ENCODE peak calls at places on chromosomes 12 and 14, in eight cellular contexts. One of them, this sample, is unnamed.
A peak's percentile ranks its signal among the peaks of the same experiment; 100 is the strongest.

GRCh38 chr12:6821674-6822433 is at the start of gene GPR162:
- DNase-seq in uterus: peak; percentile 60
- DNase-seq in epithelial cell of esophagus: peak; percentile 34
- DNase-seq in esophagus squamous epithelium: no peak
- DNase-seq in adrenal gland: no peak
- DNase-seq in IMR-90: peak; percentile 48
- DNase-seq in cardiac muscle cell: peak; percentile 86
- DNase-seq in H9: peak; percentile 91
- DNase-seq in this sample: no peak

GRCh38 chr14:95123895-95124579 is 33.3 kb downstream of the DICER1 start:
- DNase-seq in uterus: no peak
- DNase-seq in epithelial cell of esophagus: no peak
- DNase-seq in esophagus squamous epithelium: no peak
- DNase-seq in adrenal gland: no peak
- DNase-seq in IMR-90: no peak
- DNase-seq in cardiac muscle cell: no peak
- DNase-seq in H9: no peak
- DNase-seq in this sample: no peak

GRCh38 chr14:102485693-102486512 is 23.7 kb downstream of the ANKRD9 start:
- DNase-seq in uterus: no peak
- DNase-seq in epithelial cell of esophagus: no peak
- DNase-seq in esophagus squamous epithelium: no peak
- DNase-seq in adrenal gland: no peak
- DNase-seq in IMR-90: no peak
- DNase-seq in cardiac muscle cell: no peak
- DNase-seq in H9: no peak
- DNase-seq in this sample: no peak

GRCh38 chr12:57237952-57238853 is 8.7 kb downstream of the SHMT2 start:
- DNase-seq in uterus: peak; percentile 24
- DNase-seq in epithelial cell of esophagus: no peak
- DNase-seq in esophagus squamous epithelium: no peak
- DNase-seq in adrenal gland: no peak
- DNase-seq in IMR-90: no peak
- DNase-seq in cardiac muscle cell: no peak
- DNase-seq in H9: peak; percentile 71
- DNase-seq in this sample: no peak

GRCh38 chr12:21615441-21615840 is 10.8 kb upstream of the GYS2 start:
- DNase-seq in uterus: no peak
- DNase-seq in epithelial cell of esophagus: peak; percentile 10
- DNase-seq in esophagus squamous epithelium: no peak
- DNase-seq in adrenal gland: no peak
- DNase-seq in IMR-90: no peak
- DNase-seq in cardiac muscle cell: no peak
- DNase-seq in H9: no peak
- DNase-seq in this sample: no peak

GRCh38 chr14:69287096-69287991 is 27.4 kb downstream of the GALNT16 start:
- DNase-seq in uterus: no peak
- DNase-seq in epithelial cell of esophagus: no peak
- DNase-seq in esophagus squamous epithelium: no peak
- DNase-seq in adrenal gland: peak; percentile 37
- DNase-seq in IMR-90: no peak
- DNase-seq in cardiac muscle cell: no peak
- DNase-seq in H9: peak; percentile 46
- DNase-seq in this sample: no peak

GRCh38 chr12:47085815-47086252 is 6.1 kb upstream of the AMIGO2 start:
- DNase-seq in uterus: no peak
- DNase-seq in epithelial cell of esophagus: peak; percentile 73
- DNase-seq in esophagus squamous epithelium: no peak
- DNase-seq in adrenal gland: no peak
- DNase-seq in IMR-90: peak; percentile 77
- DNase-seq in cardiac muscle cell: no peak
- DNase-seq in H9: peak; percentile 51
- DNase-seq in this sample: no peak

GRCh38 chr12:104738371-104738710 is 219.7 kb downstream of the SLC41A2 start:
- DNase-seq in uterus: no peak
- DNase-seq in epithelial cell of esophagus: peak; percentile 92
- DNase-seq in esophagus squamous epithelium: no peak
- DNase-seq in adrenal gland: no peak
- DNase-seq in IMR-90: no peak
- DNase-seq in cardiac muscle cell: no peak
- DNase-seq in H9: no peak
- DNase-seq in this sample: no peak

GRCh38 chr12:44126811-44127210 is 290.9 kb downstream of the TMEM117 start:
- DNase-seq in uterus: no peak
- DNase-seq in epithelial cell of esophagus: no peak
- DNase-seq in esophagus squamous epithelium: no peak
- DNase-seq in adrenal gland: no peak
- DNase-seq in IMR-90: no peak
- DNase-seq in cardiac muscle cell: no peak
- DNase-seq in H9: no peak
- DNase-seq in this sample: no peak

GRCh38 chr14:103516426-103517171 is 6.0 kb downstream of the CKB start:
- DNase-seq in uterus: no peak
- DNase-seq in epithelial cell of esophagus: no peak
- DNase-seq in esophagus squamous epithelium: no peak
- DNase-seq in adrenal gland: no peak
- DNase-seq in IMR-90: no peak
- DNase-seq in cardiac muscle cell: peak; percentile 59
- DNase-seq in H9: no peak
- DNase-seq in this sample: no peak

GRCh38 chr14:76591270-76591669 is 170.0 kb upstream of the VASH1 start:
- DNase-seq in uterus: no peak
- DNase-seq in epithelial cell of esophagus: no peak
- DNase-seq in esophagus squamous epithelium: no peak
- DNase-seq in adrenal gland: no peak
- DNase-seq in IMR-90: no peak
- DNase-seq in cardiac muscle cell: no peak
- DNase-seq in H9: no peak
- DNase-seq in this sample: no peak

GRCh38 chr12:83641789-83642188 is 955.1 kb downstream of the TMTC2 start:
- DNase-seq in uterus: no peak
- DNase-seq in epithelial cell of esophagus: no peak
- DNase-seq in esophagus squamous epithelium: no peak
- DNase-seq in adrenal gland: no peak
- DNase-seq in IMR-90: no peak
- DNase-seq in cardiac muscle cell: no peak
- DNase-seq in H9: no peak
- DNase-seq in this sample: no peak

GRCh38 chr12:76878045-76878898 is 547 bp downstream of the CSRP2 start:
- DNase-seq in uterus: peak; percentile 27
- DNase-seq in epithelial cell of esophagus: peak; percentile 61
- DNase-seq in esophagus squamous epithelium: no peak
- DNase-seq in adrenal gland: no peak
- DNase-seq in IMR-90: no peak
- DNase-seq in cardiac muscle cell: peak; percentile 60
- DNase-seq in H9: peak; percentile 78
- DNase-seq in this sample: no peak

GRCh38 chr12:68739891-68740290 is 6.1 kb upstream of the SLC35E3 start:
- DNase-seq in uterus: no peak
- DNase-seq in epithelial cell of esophagus: no peak
- DNase-seq in esophagus squamous epithelium: no peak
- DNase-seq in adrenal gland: no peak
- DNase-seq in IMR-90: no peak
- DNase-seq in cardiac muscle cell: no peak
- DNase-seq in H9: no peak
- DNase-seq in this sample: no peak

GRCh38 chr14:53964249-53964648 is 7.6 kb upstream of the BMP4 start:
- DNase-seq in uterus: no peak
- DNase-seq in epithelial cell of esophagus: no peak
- DNase-seq in esophagus squamous epithelium: no peak
- DNase-seq in adrenal gland: no peak
- DNase-seq in IMR-90: peak; percentile 47
- DNase-seq in cardiac muscle cell: no peak
- DNase-seq in H9: no peak
- DNase-seq in this sample: no peak

GRCh38 chr12:91191516-91192111 is 9.0 kb upstream of the DCN start:
- DNase-seq in uterus: no peak
- DNase-seq in epithelial cell of esophagus: no peak
- DNase-seq in esophagus squamous epithelium: no peak
- DNase-seq in adrenal gland: no peak
- DNase-seq in IMR-90: no peak
- DNase-seq in cardiac muscle cell: no peak
- DNase-seq in H9: no peak
- DNase-seq in this sample: no peak

GRCh38 chr14:35155962-35156361 is 33.6 kb downstream of the PRORP start:
- DNase-seq in uterus: no peak
- DNase-seq in epithelial cell of esophagus: peak; percentile 70
- DNase-seq in esophagus squamous epithelium: no peak
- DNase-seq in adrenal gland: no peak
- DNase-seq in IMR-90: peak; percentile 79
- DNase-seq in cardiac muscle cell: no peak
- DNase-seq in H9: no peak
- DNase-seq in this sample: no peak

GRCh38 chr12:124523071-124523470 is 44.3 kb downstream of the NCOR2 start:
- DNase-seq in uterus: no peak
- DNase-seq in epithelial cell of esophagus: peak; percentile 68
- DNase-seq in esophagus squamous epithelium: no peak
- DNase-seq in adrenal gland: no peak
- DNase-seq in IMR-90: no peak
- DNase-seq in cardiac muscle cell: no peak
- DNase-seq in H9: no peak
- DNase-seq in this sample: no peak

GRCh38 chr12:107450541-107450940 is 235.1 kb upstream of the PWP1 start:
- DNase-seq in uterus: no peak
- DNase-seq in epithelial cell of esophagus: no peak
- DNase-seq in esophagus squamous epithelium: no peak
- DNase-seq in adrenal gland: no peak
- DNase-seq in IMR-90: no peak
- DNase-seq in cardiac muscle cell: no peak
- DNase-seq in H9: no peak
- DNase-seq in this sample: no peak

GRCh38 chr12:26027401-26027800 is 68.9 kb downstream of the RASSF8 start:
- DNase-seq in uterus: no peak
- DNase-seq in epithelial cell of esophagus: peak; percentile 8
- DNase-seq in esophagus squamous epithelium: no peak
- DNase-seq in adrenal gland: no peak
- DNase-seq in IMR-90: no peak
- DNase-seq in cardiac muscle cell: no peak
- DNase-seq in H9: no peak
- DNase-seq in this sample: no peak

GRCh38 chr12:98909749-98910148 is 264.7 kb downstream of the APAF1 start:
- DNase-seq in uterus: no peak
- DNase-seq in epithelial cell of esophagus: no peak
- DNase-seq in esophagus squamous epithelium: no peak
- DNase-seq in adrenal gland: no peak
- DNase-seq in IMR-90: no peak
- DNase-seq in cardiac muscle cell: no peak
- DNase-seq in H9: peak; percentile 89
- DNase-seq in this sample: no peak

GRCh38 chr14:87830443-87831096 is 162.4 kb downstream of the GALC start:
- DNase-seq in uterus: no peak
- DNase-seq in epithelial cell of esophagus: no peak
- DNase-seq in esophagus squamous epithelium: no peak
- DNase-seq in adrenal gland: no peak
- DNase-seq in IMR-90: no peak
- DNase-seq in cardiac muscle cell: no peak
- DNase-seq in H9: no peak
- DNase-seq in this sample: no peak
- TF ChIP-seq CTCF in uterus: no peak
- TF ChIP-seq CTCF in epithelial cell of esophagus: no peak
- TF ChIP-seq CTCF in esophagus squamous epithelium: no peak
- TF ChIP-seq CTCF in adrenal gland: no peak
- TF ChIP-seq CTCF in IMR-90: no peak
- TF ChIP-seq CTCF in cardiac muscle cell: no peak
- TF ChIP-seq CTCF in H9: no peak
- TF ChIP-seq CTCF in this sample: no peak

GRCh38 chr14:39576726-39577125 is 144.5 kb upstream of the FBXO33 start:
- DNase-seq in uterus: no peak
- DNase-seq in epithelial cell of esophagus: peak; percentile 2
- DNase-seq in esophagus squamous epithelium: no peak
- DNase-seq in adrenal gland: no peak
- DNase-seq in IMR-90: no peak
- DNase-seq in cardiac muscle cell: no peak
- DNase-seq in H9: no peak
- DNase-seq in this sample: no peak

GRCh38 chr14:39582028-39582654 is 149.9 kb upstream of the FBXO33 start:
- DNase-seq in uterus: no peak
- DNase-seq in epithelial cell of esophagus: no peak
- DNase-seq in esophagus squamous epithelium: no peak
- DNase-seq in adrenal gland: no peak
- DNase-seq in IMR-90: no peak
- DNase-seq in cardiac muscle cell: no peak
- DNase-seq in H9: no peak
- DNase-seq in this sample: no peak

GRCh38 chr14:39576258-39576657 is 144.0 kb upstream of the FBXO33 start:
- DNase-seq in uterus: no peak
- DNase-seq in epithelial cell of esophagus: no peak
- DNase-seq in esophagus squamous epithelium: no peak
- DNase-seq in adrenal gland: no peak
- DNase-seq in IMR-90: no peak
- DNase-seq in cardiac muscle cell: no peak
- DNase-seq in H9: peak; percentile 25
- DNase-seq in this sample: no peak

GRCh38 chr14:39581474-39581873 is 149.2 kb upstream of the FBXO33 start:
- DNase-seq in uterus: no peak
- DNase-seq in epithelial cell of esophagus: no peak
- DNase-seq in esophagus squamous epithelium: no peak
- DNase-seq in adrenal gland: no peak
- DNase-seq in IMR-90: no peak
- DNase-seq in cardiac muscle cell: no peak
- DNase-seq in H9: no peak
- DNase-seq in this sample: no peak
- TF ChIP-seq CTCF in uterus: no peak
- TF ChIP-seq CTCF in epithelial cell of esophagus: no peak
- TF ChIP-seq CTCF in esophagus squamous epithelium: no peak
- TF ChIP-seq CTCF in adrenal gland: no peak
- TF ChIP-seq CTCF in IMR-90: no peak
- TF ChIP-seq CTCF in cardiac muscle cell: no peak
- TF ChIP-seq CTCF in H9: peak; percentile 68
- TF ChIP-seq CTCF in this sample: no peak

GRCh38 chr12:100955139-100955538 is 160.6 kb downstream of the ANO4 start:
- DNase-seq in uterus: peak; percentile 16
- DNase-seq in epithelial cell of esophagus: peak; percentile 25
- DNase-seq in esophagus squamous epithelium: no peak
- DNase-seq in adrenal gland: no peak
- DNase-seq in IMR-90: peak; percentile 79
- DNase-seq in cardiac muscle cell: peak; percentile 30
- DNase-seq in H9: peak; percentile 86
- DNase-seq in this sample: no peak
- TF ChIP-seq CTCF in uterus: no peak
- TF ChIP-seq CTCF in epithelial cell of esophagus: no peak
- TF ChIP-seq CTCF in esophagus squamous epithelium: no peak
- TF ChIP-seq CTCF in adrenal gland: no peak
- TF ChIP-seq CTCF in IMR-90: no peak
- TF ChIP-seq CTCF in cardiac muscle cell: no peak
- TF ChIP-seq CTCF in H9: no peak
- TF ChIP-seq CTCF in this sample: no peak

DNA sequence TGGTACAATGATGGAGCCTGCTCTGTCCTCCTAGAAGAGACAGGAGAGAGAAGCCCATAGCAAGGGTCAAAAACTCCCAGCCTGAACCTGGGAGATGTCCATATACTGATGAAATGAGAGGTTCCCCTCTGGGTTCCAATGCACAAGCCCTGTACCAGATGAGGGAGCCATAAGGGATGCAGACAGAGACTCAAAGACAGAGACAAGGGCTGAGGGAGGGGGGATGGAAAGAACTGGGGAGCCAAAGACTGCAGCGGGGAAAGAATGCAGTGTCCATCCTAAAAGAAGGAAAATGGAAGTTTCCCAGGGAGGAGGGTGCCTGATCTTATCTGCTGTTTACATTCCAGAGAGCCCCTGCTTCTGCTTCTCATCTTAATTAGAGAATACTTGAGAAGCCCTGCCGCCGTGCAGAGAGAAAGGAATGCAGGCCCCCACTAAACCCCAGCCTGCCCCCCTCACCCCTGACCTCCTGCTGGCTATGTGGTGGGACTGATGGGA is 27.7 kb downstream of the KRT18 start:
- DNase-seq in uterus: no peak
- DNase-seq in epithelial cell of esophagus: no peak
- DNase-seq in esophagus squamous epithelium: no peak
- DNase-seq in adrenal gland: no peak
- DNase-seq in IMR-90: peak; percentile 70
- DNase-seq in cardiac muscle cell: peak; percentile 63
- DNase-seq in H9: no peak
- DNase-seq in this sample: no peak
- TF ChIP-seq CTCF in uterus: no peak
- TF ChIP-seq CTCF in epithelial cell of esophagus: no peak
- TF ChIP-seq CTCF in esophagus squamous epithelium: no peak
- TF ChIP-seq CTCF in adrenal gland: no peak
- TF ChIP-seq CTCF in IMR-90: no peak
- TF ChIP-seq CTCF in cardiac muscle cell: no peak
- TF ChIP-seq CTCF in H9: no peak
- TF ChIP-seq CTCF in this sample: no peak